ENCODE peak calls at places on chromosomes 4 and X, in six cellular contexts. G is stimulated activated CD8-positive, alpha-beta memory T cell treated with anti-CD3 and anti-CD28 coated beads, Interleukin-4, amount 100 ng/mL, for 24 hours; J is left ventricle myocardium inferior; F is GM23248; W is COR-L47; N is OCI-M1. A is an unnamed sample.

GRCh38 chr4:155582031-155582430 is 84.6 kb upstream of the GUCY1A1 start:
- DNase-seq in G (no peak), J (no peak), F (no peak), W (no peak), N (no peak), A (no peak)

GRCh38 chrX:118024482-118024881 is 92.1 kb downstream of the KLHL13 start:
- DNase-seq in G (no peak), J (no peak), F (no peak), W (no peak), N (no peak), A (no peak)

GRCh38 chr4:168724960-168725359 is 228.1 kb downstream of the PALLD start:
- DNase-seq in G (no peak), J (no peak), F (peak), W (no peak), N (no peak), A (no peak)

GRCh38 chrX:139559383-139560042 is 29.0 kb downstream of the F9 start:
- DNase-seq in G (no peak), J (no peak), F (peak), W (no peak), N (peak), A (no peak)

GRCh38 chr4:128812360-128812958 is 3.0 kb downstream of the JADE1 start:
- DNase-seq in G (peak), J (no peak), F (peak), W (peak), N (peak), A (peak)

GRCh38 chr4:143282170-143282760 is 54.4 kb upstream of the GAB1 start:
- DNase-seq in G (no peak), J (peak), F (no peak), W (no peak), N (no peak), A (no peak)

GRCh38 chr4:86841309-86841708 is 7.9 kb downstream of the SLC10A6 start:
- DNase-seq in G (no peak), J (no peak), F (no peak), W (no peak), N (no peak), A (no peak)

GRCh38 chr4:187475901-187476300 is 519.7 kb upstream of the ZFP42 start:
- DNase-seq in G (no peak), J (no peak), F (no peak), W (no peak), N (no peak), A (no peak)

GRCh38 chr4:56871357-56871993 is 36.2 kb upstream of the REST start:
- DNase-seq in G (no peak), J (no peak), F (no peak), W (peak), N (no peak), A (no peak)

GRCh38 chr4:182338731-182339130 is 95.5 kb downstream of the TENM3 start:
- DNase-seq in G (no peak), J (no peak), F (no peak), W (no peak), N (no peak), A (no peak)

GRCh38 chr4:102606846-102607440 is 105.8 kb downstream of the NFKB1 start:
- DNase-seq in G (no peak), J (no peak), F (no peak), W (no peak), N (no peak), A (no peak)

GRCh38 chr4:5460106-5460801 is 248.1 kb downstream of the EVC2 start:
- DNase-seq in G (no peak), J (peak), F (peak), W (peak), N (peak), A (no peak)

GRCh38 chr4:108118505-108118904 is 50.2 kb downstream of the LEF1 start:
- DNase-seq in G (no peak), J (no peak), F (no peak), W (peak), N (peak), A (peak)

GRCh38 chr4:40763228-40763716 is 13.5 kb downstream of the NSUN7 start:
- DNase-seq in G (no peak), J (no peak), F (peak), W (no peak), N (peak), A (no peak)

GRCh38 chrX:39012561-39013209 is 211.4 kb downstream of the MID1IP1 start:
- DNase-seq in G (no peak), J (no peak), F (peak), W (no peak), N (no peak), A (no peak)

GRCh38 chr4:1534076-1534872 is 128.0 kb upstream of the NKX1-1 start:
- DNase-seq in G (no peak), J (no peak), F (no peak), W (no peak), N (no peak), A (no peak)

GRCh38 chr4:10115657-10116624 is 658 bp downstream of the WDR1 start:
- DNase-seq in G (peak), J (no peak), F (peak), W (no peak), N (peak), A (peak)

GRCh38 chr4:176840166-176840565 is 47.4 kb upstream of the VEGFC start:
- DNase-seq in G (no peak), J (no peak), F (peak), W (no peak), N (peak), A (no peak)

GRCh38 chrX:18146954-18147353 is 73.7 kb downstream of the BEND2 start:
- DNase-seq in G (no peak), J (no peak), F (peak), W (no peak), N (peak), A (no peak)

GRCh38 chrX:38233891-38234807 is 13.5 kb upstream of the SRPX start:
- DNase-seq in G (no peak), J (no peak), F (peak), W (no peak), N (no peak), A (no peak)

GRCh38 chrX:14027031-14027430 is 2.7 kb downstream of the GEMIN8 start:
- DNase-seq in G (no peak), J (peak), F (peak), W (peak), N (no peak), A (peak)

GRCh38 chr4:140884431-140885058 is 128.4 kb upstream of the TBC1D9 start:
- DNase-seq in G (no peak), J (no peak), F (peak), W (peak), N (peak), A (no peak)

GRCh38 chr4:89868999-89869589 is 25.6 kb upstream of the MMRN1 start:
- DNase-seq in G (no peak), J (no peak), F (peak), W (no peak), N (peak), A (no peak)

GRCh38 chrX:39705299-39705698 is 392.5 kb downstream of the BCOR start:
- DNase-seq in G (no peak), J (peak), F (peak), W (no peak), N (peak), A (no peak)

GRCh38 chr4:70996014-70996353 is 2.5 kb downstream of the DCK start:
- DNase-seq in G (no peak), J (no peak), F (peak), W (no peak), N (peak), A (no peak)

GRCh38 chrX:121154858-121155404 is 107.5 kb downstream of the GLUD2 start:
- DNase-seq in G (no peak), J (no peak), F (no peak), W (no peak), N (peak), A (no peak)

GRCh38 chr4:107304699-107305286 is 268.7 kb upstream of the DKK2 start:
- DNase-seq in G (no peak), J (no peak), F (no peak), W (no peak), N (no peak), A (no peak)

GRCh38 chr4:54067163-54067562 is 2.8 kb upstream of the CHIC2 start:
- DNase-seq in G (no peak), J (peak), F (peak), W (no peak), N (no peak), A (no peak)

GRCh38 chrX:153179131-153179530 is at the start of gene MAGEA1:
- DNase-seq in G (no peak), J (no peak), F (no peak), W (no peak), N (no peak), A (no peak)

GRCh38 chr4:1325176-1325480 is 21.9 kb upstream of the UVSSA start:
- DNase-seq in G (no peak), J (no peak), F (no peak), W (no peak), N (no peak), A (no peak)

GRCh38 chrX:51456814-51457213 is 39.6 kb downstream of the NUDT11 start:
- DNase-seq in G (no peak), J (no peak), F (peak), W (no peak), N (peak), A (no peak)

GRCh38 chrX:154115071-154115470 is 17.6 kb upstream of the MECP2 start:
- DNase-seq in G (no peak), J (no peak), F (no peak), W (no peak), N (no peak), A (no peak)

GRCh38 chr4:128711361-128711760 is 98.1 kb upstream of the JADE1 start:
- DNase-seq in G (no peak), J (no peak), F (no peak), W (no peak), N (no peak), A (no peak)

GRCh38 chr4:112896326-112896892 is 153.0 kb upstream of the ANK2 start:
- DNase-seq in G (no peak), J (no peak), F (no peak), W (no peak), N (no peak), A (no peak)

GRCh38 chrX:39595977-39596376 is 501.8 kb downstream of the BCOR start:
- DNase-seq in G (no peak), J (no peak), F (no peak), W (no peak), N (no peak), A (no peak)